ENCODE peak calls at places on chromosome 5, in four cellular contexts. O is WERI-Rb-1, A is mesenchymal stem cell, C is DND-41. Y is an unnamed sample. For H3K9me3, the result is how much of the 10 kb centered on the place peaks cover.

GRCh38 chr5:142547445-142548374 is 138.2 kb downstream of the FGF1 start:
- DNase-seq in O (no peak), C (no peak), A (no peak), Y (no peak)

GRCh38 chr5:16546712-16547111 is 70.1 kb downstream of the RETREG1 start:
- DNase-seq in C (no peak), O (no peak), A (no peak), Y (no peak)

GRCh38 chr5:10503997-10504761 is 59.7 kb upstream of the ANKRD33B start:
- DNase-seq in C (no peak), A (no peak), O (no peak), Y (no peak)

GRCh38 chr5:15601274-15601673 is 101.3 kb downstream of the FBXL7 start:
- DNase-seq in C (peak), O (peak), A (no peak), Y (no peak)

GRCh38 chr5:139655727-139656271 is 7.7 kb downstream of the CXXC5 start:
- DNase-seq in O (no peak), A (peak), C (no peak), Y (no peak)

GRCh38 chr5:40676643-40677333 is 2.9 kb upstream of the PTGER4 start:
- DNase-seq in A (peak), C (peak), O (no peak), Y (peak)

GRCh38 chr5:14405267-14405666 is 176.3 kb upstream of the OTULINL start:
- DNase-seq in A (no peak), C (no peak), O (peak), Y (no peak)

GRCh38 chr5:120124961-120125360 is 339.1 kb upstream of the PRR16 start:
- DNase-seq in C (no peak), A (peak), O (no peak), Y (no peak)

GRCh38 chr5:141101059-141101458 is 786 bp downstream of the PCDHB3 start:
- DNase-seq in A (no peak), C (no peak), O (no peak), Y (no peak)

GRCh38 chr5:80369521-80369920 is 38.3 kb upstream of the ZFYVE16 start:
- DNase-seq in O (peak), C (no peak), A (no peak), Y (no peak)

GRCh38 chr5:3027866-3028635 is 276.6 kb upstream of the IRX2 start:
- DNase-seq in C (no peak), A (no peak), O (no peak), Y (no peak)

GRCh38 chr5:114055810-114056476 is 305.9 kb upstream of the KCNN2 start:
- DNase-seq in C (no peak), A (peak), O (peak), Y (no peak)

GRCh38 chr5:179533024-179533423 is 17.3 kb upstream of the RUFY1 start:
- DNase-seq in O (no peak), A (no peak), C (no peak), Y (no peak)

GRCh38 chr5:1815071-1815786 is 14.0 kb downstream of the NDUFS6 start:
- DNase-seq in O (peak), C (no peak), A (no peak), Y (no peak)

GRCh38 chr5:141560141-141560540 is 58.7 kb downstream of the DIAPH1 start:
- DNase-seq in C (no peak), A (no peak), O (no peak), Y (no peak)

GRCh38 chr5:39605145-39605544 is 180.4 kb upstream of the DAB2 start:
- DNase-seq in A (no peak), O (no peak), C (no peak), Y (no peak)

GRCh38 chr5:44935871-44936270 is 127.1 kb downstream of the MRPS30 start:
- DNase-seq in C (no peak), O (no peak), A (no peak), Y (no peak)

GRCh38 chr5:78677777-78678668 is 29.5 kb upstream of the LHFPL2 start:
- DNase-seq in O (no peak), A (peak), C (no peak), Y (peak)

GRCh38 chr5:136012041-136012804 is 16.6 kb upstream of the TGFBI start:
- DNase-seq in A (peak), C (no peak), O (no peak), Y (no peak)

GRCh38 chr5:76601470-76601869 is 21.7 kb downstream of the F2RL2 start:
- DNase-seq in A (peak), C (peak), O (no peak), Y (peak)

GRCh38 chr5:146103594-146103993 is 1.8 kb downstream of the PLAC8L1 start:
- DNase-seq in O (no peak), A (no peak), C (no peak), Y (no peak)

GRCh38 chr5:39191216-39191615 is 28.1 kb downstream of the FYB1 start:
- DNase-seq in C (peak), O (no peak), A (no peak), Y (no peak)

GRCh38 chr5:5335708-5336211 is 86.7 kb upstream of the ICE1 start:
- DNase-seq in O (no peak), A (peak), C (no peak), Y (no peak)

GRCh38 chr5:43320846-43321245 is 7.6 kb upstream of the HMGCS1 start:
- DNase-seq in C (no peak), A (no peak), O (no peak), Y (no peak)

GRCh38 chr5:2705861-2706260 is 45.6 kb downstream of the IRX2 start:
- DNase-seq in A (no peak), C (no peak), O (peak), Y (no peak)

GRCh38 chr5:129148-129547 is 37.2 kb downstream of the PLEKHG4B start:
- DNase-seq in O (no peak), C (no peak), A (no peak), Y (no peak)
- H3K9me3 ChIP-seq in O (under half), C (under half), A (under half), Y (under half)

GRCh38 chr5:166073921-166074838 is 2217.3 kb upstream of the WWC1 start:
- DNase-seq in A (no peak), O (no peak), C (no peak), Y (no peak)
- H3K27ac ChIP-seq in A (no peak), O (no peak), C (peak), Y (no peak)

GRCh38 chr5:138610468-138611294 is 35.5 kb upstream of the HSPA9 start:
- DNase-seq in A (peak), O (peak), C (no peak), Y (no peak)
- H3K4me3 ChIP-seq in A (peak), O (peak), C (no peak), Y (peak)

GRCh38 chr5:8766448-8766847 is 779.4 kb downstream of the SEMA5A start:
- DNase-seq in C (no peak), A (no peak), O (peak), Y (no peak)
- H3K9me3 ChIP-seq in C (under half), A (under half), O (under half), Y (under half)

GRCh38 chr5:36664762-36665161 is 58.4 kb downstream of the SLC1A3 start:
- DNase-seq in C (no peak), O (no peak), A (no peak), Y (no peak)
- H3K27ac ChIP-seq in C (no peak), O (no peak), A (no peak), Y (no peak)

GRCh38 chr5:172778223-172778814 is 7.3 kb upstream of the DUSP1 start:
- DNase-seq in O (peak), A (peak), C (no peak), Y (no peak)
- H3K4me3 ChIP-seq in O (no peak), A (peak), C (no peak), Y (no peak)

GRCh38 chr5:154298060-154298459 is 107.5 kb downstream of the GALNT10 start:
- DNase-seq in A (no peak), O (no peak), C (no peak), Y (no peak)
- H3K9me3 ChIP-seq in A (under half), O (under half), C (under half), Y (under half)

GRCh38 chr5:88837222-88837621 is 45.8 kb downstream of the MEF2C start:
- DNase-seq in A (no peak), O (no peak), C (no peak), Y (no peak)

GRCh38 chr5:88834499-88834898 is 48.5 kb downstream of the MEF2C start:
- DNase-seq in C (no peak), A (no peak), O (no peak), Y (no peak)

GRCh38 chr5:88837817-88838216 is 45.2 kb downstream of the MEF2C start:
- DNase-seq in O (no peak), C (no peak), A (no peak), Y (no peak)

GRCh38 chr5:88838500-88838899 is 44.5 kb downstream of the MEF2C start:
- DNase-seq in O (no peak), C (no peak), A (no peak), Y (no peak)

DNA sequence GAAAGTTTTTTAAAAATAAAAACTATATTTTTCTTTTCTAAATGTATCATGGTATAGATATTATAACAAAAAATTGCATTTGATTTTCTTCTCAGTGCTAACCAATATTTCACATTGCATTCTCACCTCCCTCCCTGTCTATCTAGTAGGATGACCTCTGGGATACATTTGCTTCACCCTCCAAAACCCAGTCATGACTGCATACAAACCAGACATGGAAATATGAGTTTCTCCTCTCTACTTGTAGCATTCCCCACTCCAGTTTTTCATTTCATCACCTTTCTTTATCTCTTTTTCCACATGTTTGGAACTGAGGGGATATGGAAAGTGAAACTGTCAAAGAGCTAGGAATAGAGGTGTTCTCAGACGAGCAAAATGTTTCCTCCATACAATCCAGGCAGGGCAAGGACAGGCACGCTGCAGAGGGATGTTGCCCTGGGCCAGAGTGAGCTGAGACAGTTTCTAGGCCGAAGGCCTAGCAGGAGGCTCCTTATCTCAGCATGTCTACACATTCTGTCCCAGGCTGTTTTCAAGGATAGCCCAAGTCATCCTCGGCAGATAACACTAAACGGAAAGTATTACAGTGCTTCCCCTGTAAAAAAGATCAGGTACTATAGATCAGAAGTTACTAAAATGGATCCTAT is 46.7 kb downstream of the MEF2C start:
- DNase-seq in C (no peak), A (peak), O (no peak), Y (no peak)
- H3K27ac ChIP-seq in C (no peak), A (peak), O (no peak), Y (no peak)

GRCh38 chr5:158273035-158273434 is 414.1 kb upstream of the CLINT1 start:
- DNase-seq in C (no peak), O (peak), A (no peak), Y (no peak)

GRCh38 chr5:158271155-158271554 is 412.2 kb upstream of the CLINT1 start:
- DNase-seq in O (no peak), A (no peak), C (no peak), Y (no peak)

GRCh38 chr5:158276692-158277091 is 417.7 kb upstream of the CLINT1 start:
- DNase-seq in O (peak), A (no peak), C (no peak), Y (no peak)

GRCh38 chr5:158268286-158268685 is 409.3 kb upstream of the CLINT1 start:
- DNase-seq in A (no peak), O (no peak), C (no peak), Y (no peak)

GRCh38 chr5:158272409-158272808 is 413.5 kb upstream of the CLINT1 start:
- DNase-seq in C (no peak), A (no peak), O (no peak), Y (no peak)
- H3K4me3 ChIP-seq in C (no peak), A (no peak), O (no peak), Y (no peak)

GRCh38 chr5:149072791-149073190 is 9.9 kb upstream of the SH3TC2 start:
- DNase-seq in A (no peak), O (no peak), C (no peak), Y (no peak)
- H3K9me3 ChIP-seq in A (under half), O (under half), C (under half), Y (under half)